ENCODE peak calls at places on chromosomes 4 and X, in five cellular contexts. One of them, this sample, is unnamed.

GRCh38 chrX:49838374-49838773 is 9.3 kb downstream of the PAGE4 start:
- DNase-seq in SK-N-SH: peak; percentile 52
- DNase-seq in hepatocyte: peak; percentile 43
- DNase-seq in PC-3: peak; percentile 35
- DNase-seq in MM.1S: peak; percentile 50
- DNase-seq in this sample: peak; percentile 10

GRCh38 chrX:40434947-40435346 is 145.8 kb upstream of the ATP6AP2 start:
- DNase-seq in MM.1S: no peak
- DNase-seq in SK-N-SH: peak; percentile 51
- DNase-seq in PC-3: no peak
- DNase-seq in hepatocyte: peak; percentile 66
- DNase-seq in this sample: no peak

GRCh38 chr4:150997141-150997540 is 17.9 kb downstream of the LRBA start:
- DNase-seq in MM.1S: no peak
- DNase-seq in hepatocyte: no peak
- DNase-seq in SK-N-SH: no peak
- DNase-seq in PC-3: peak; percentile 52
- DNase-seq in this sample: no peak

GRCh38 chr4:2888826-2889225 is 45.2 kb downstream of the ADD1 start:
- DNase-seq in hepatocyte: no peak
- DNase-seq in SK-N-SH: no peak
- DNase-seq in MM.1S: no peak
- DNase-seq in PC-3: no peak
- DNase-seq in this sample: no peak

GRCh38 chrX:103254171-103254824 is 657 bp downstream of the TCEAL8 start:
- DNase-seq in MM.1S: peak; percentile 37
- DNase-seq in hepatocyte: peak; percentile 73
- DNase-seq in PC-3: peak; percentile 40
- DNase-seq in SK-N-SH: peak; percentile 55
- DNase-seq in this sample: peak; percentile 73

GRCh38 chr4:95165926-95166524 is 382.7 kb downstream of the UNC5C start:
- DNase-seq in SK-N-SH: peak; percentile 59
- DNase-seq in hepatocyte: peak; percentile 87
- DNase-seq in PC-3: peak; percentile 72
- DNase-seq in MM.1S: peak; percentile 50
- DNase-seq in this sample: peak; percentile 83

GRCh38 chr4:15479089-15479912 is 9.6 kb downstream of the CC2D2A start:
- DNase-seq in hepatocyte: peak; percentile 86
- DNase-seq in MM.1S: peak; percentile 23
- DNase-seq in PC-3: peak; percentile 81
- DNase-seq in SK-N-SH: peak; percentile 74
- DNase-seq in this sample: peak; percentile 44

GRCh38 chrX:40152706-40153334 is 55.1 kb upstream of the BCOR start:
- DNase-seq in hepatocyte: peak; percentile 44
- DNase-seq in SK-N-SH: peak; percentile 76
- DNase-seq in MM.1S: no peak
- DNase-seq in PC-3: peak; percentile 50
- DNase-seq in this sample: peak; percentile 14

GRCh38 chr4:100913685-100914084 is 395.9 kb upstream of the EMCN start:
- DNase-seq in MM.1S: no peak
- DNase-seq in PC-3: no peak
- DNase-seq in hepatocyte: no peak
- DNase-seq in SK-N-SH: no peak
- DNase-seq in this sample: no peak

GRCh38 chrX:39753296-39753996 is 344.3 kb downstream of the BCOR start:
- DNase-seq in hepatocyte: peak; percentile 69
- DNase-seq in MM.1S: no peak
- DNase-seq in PC-3: no peak
- DNase-seq in SK-N-SH: no peak
- DNase-seq in this sample: no peak

GRCh38 chrX:106903291-106903820 is at the start of gene RIPPLY1:
- DNase-seq in hepatocyte: no peak
- DNase-seq in SK-N-SH: no peak
- DNase-seq in PC-3: no peak
- DNase-seq in MM.1S: no peak
- DNase-seq in this sample: no peak

GRCh38 chrX:40007136-40007535 is 90.6 kb downstream of the BCOR start:
- DNase-seq in hepatocyte: no peak
- DNase-seq in SK-N-SH: no peak
- DNase-seq in PC-3: no peak
- DNase-seq in MM.1S: no peak
- DNase-seq in this sample: no peak

GRCh38 chr4:64617813-64618212 is 208.6 kb upstream of the TECRL start:
- DNase-seq in SK-N-SH: no peak
- DNase-seq in PC-3: peak; percentile 77
- DNase-seq in MM.1S: peak; percentile 25
- DNase-seq in hepatocyte: no peak
- DNase-seq in this sample: no peak

GRCh38 chr4:26065833-26066232 is 151.8 kb downstream of the SMIM20 start:
- DNase-seq in PC-3: no peak
- DNase-seq in hepatocyte: no peak
- DNase-seq in MM.1S: no peak
- DNase-seq in SK-N-SH: no peak
- DNase-seq in this sample: no peak

GRCh38 chr4:4971796-4972195 is 47.5 kb downstream of the CYTL1 start:
- DNase-seq in PC-3: no peak
- DNase-seq in hepatocyte: no peak
- DNase-seq in SK-N-SH: no peak
- DNase-seq in MM.1S: no peak
- DNase-seq in this sample: no peak

GRCh38 chr4:7649741-7650531 is 215.2 kb upstream of the PSAPL1 start:
- DNase-seq in hepatocyte: no peak
- DNase-seq in PC-3: peak; percentile 84
- DNase-seq in SK-N-SH: no peak
- DNase-seq in MM.1S: no peak
- DNase-seq in this sample: peak; percentile 67

GRCh38 chr4:119570401-119570800 is 58.2 kb downstream of the PDE5A start:
- DNase-seq in SK-N-SH: no peak
- DNase-seq in MM.1S: no peak
- DNase-seq in hepatocyte: no peak
- DNase-seq in PC-3: no peak
- DNase-seq in this sample: no peak

GRCh38 chrX:80306007-80306406 is 114.2 kb upstream of the TENT5D start:
- DNase-seq in hepatocyte: no peak
- DNase-seq in MM.1S: no peak
- DNase-seq in PC-3: peak; percentile 58
- DNase-seq in SK-N-SH: no peak
- DNase-seq in this sample: no peak

GRCh38 chr4:6372649-6373525 is 99.5 kb downstream of the PPP2R2C start:
- DNase-seq in hepatocyte: peak; percentile 35
- DNase-seq in PC-3: peak; percentile 38
- DNase-seq in MM.1S: peak; percentile 48
- DNase-seq in SK-N-SH: peak; percentile 83
- DNase-seq in this sample: peak; percentile 64

GRCh38 chr4:102483120-102483519 is 18.0 kb upstream of the NFKB1 start:
- DNase-seq in MM.1S: no peak
- DNase-seq in PC-3: no peak
- DNase-seq in SK-N-SH: no peak
- DNase-seq in hepatocyte: no peak
- DNase-seq in this sample: no peak
- TF ChIP-seq EZH2phosphoT487 in MM.1S: no peak
- TF ChIP-seq EZH2phosphoT487 in PC-3: no peak
- TF ChIP-seq EZH2phosphoT487 in SK-N-SH: no peak
- TF ChIP-seq EZH2phosphoT487 in hepatocyte: no peak
- TF ChIP-seq EZH2phosphoT487 in this sample: no peak

GRCh38 chrX:154019633-154020499 is at the start of gene IRAK1:
- DNase-seq in hepatocyte: peak; percentile 77
- DNase-seq in SK-N-SH: peak; percentile 89
- DNase-seq in MM.1S: peak; percentile 56
- DNase-seq in PC-3: peak; percentile 73
- DNase-seq in this sample: peak; percentile 73
- H3K4me3 ChIP-seq in hepatocyte: no peak within 1 kb of the TSS
- H3K4me3 ChIP-seq in SK-N-SH: peak within 1 kb of the TSS; percentile 52
- H3K4me3 ChIP-seq in MM.1S: peak within 1 kb of the TSS; percentile 83
- H3K4me3 ChIP-seq in PC-3: peak within 1 kb of the TSS; percentile 97
- H3K4me3 ChIP-seq in this sample: peak within 1 kb of the TSS; percentile 97

DNA sequence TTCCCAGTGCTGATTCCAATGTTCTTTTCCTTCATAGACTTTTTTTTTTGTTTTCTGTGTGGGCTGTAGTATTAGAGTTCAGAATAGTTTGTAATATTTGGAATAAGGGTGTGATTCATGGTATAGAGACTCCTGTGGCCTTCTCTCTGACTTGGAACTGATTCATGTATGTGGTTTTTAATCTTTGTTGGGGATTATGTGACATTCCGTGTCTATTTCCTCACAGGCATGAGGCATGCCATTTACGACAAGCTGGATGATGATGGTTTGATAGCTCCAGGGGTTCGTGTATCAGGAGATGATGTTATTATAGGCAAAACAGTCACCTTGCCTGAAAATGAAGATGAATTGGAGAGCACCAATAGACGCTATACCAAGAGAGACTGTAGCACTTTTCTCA is 44.4 kb downstream of the POLR2B start:
- DNase-seq in PC-3: peak; percentile 99
- DNase-seq in hepatocyte: no peak
- DNase-seq in MM.1S: no peak
- DNase-seq in SK-N-SH: no peak
- DNase-seq in this sample: no peak
- H3K36me3 ChIP-seq in PC-3: peaks cover 67% of the 10 kb centered on the region
- H3K36me3 ChIP-seq in hepatocyte: peaks cover 5% of the 10 kb centered on the region
- H3K36me3 ChIP-seq in MM.1S: peaks cover 27% of the 10 kb centered on the region
- H3K36me3 ChIP-seq in SK-N-SH: peaks cover 77% of the 10 kb centered on the region
- H3K36me3 ChIP-seq in this sample: peaks cover 100% of the 10 kb centered on the region

GRCh38 chr4:185895866-185896265 is 83.9 kb upstream of the SORBS2 start:
- DNase-seq in PC-3: no peak
- DNase-seq in hepatocyte: no peak
- DNase-seq in MM.1S: no peak
- DNase-seq in SK-N-SH: no peak
- DNase-seq in this sample: no peak

GRCh38 chr4:185894481-185894880 is 82.5 kb upstream of the SORBS2 start:
- DNase-seq in hepatocyte: no peak
- DNase-seq in PC-3: no peak
- DNase-seq in SK-N-SH: no peak
- DNase-seq in MM.1S: no peak
- DNase-seq in this sample: no peak

GRCh38 chr4:185893500-185893899 is 81.5 kb upstream of the SORBS2 start:
- DNase-seq in PC-3: no peak
- DNase-seq in SK-N-SH: no peak
- DNase-seq in MM.1S: no peak
- DNase-seq in hepatocyte: no peak
- DNase-seq in this sample: no peak

GRCh38 chr4:185896832-185897475 is 85.0 kb upstream of the SORBS2 start:
- DNase-seq in MM.1S: no peak
- DNase-seq in PC-3: peak; percentile 86
- DNase-seq in SK-N-SH: no peak
- DNase-seq in hepatocyte: no peak
- DNase-seq in this sample: no peak

DNA sequence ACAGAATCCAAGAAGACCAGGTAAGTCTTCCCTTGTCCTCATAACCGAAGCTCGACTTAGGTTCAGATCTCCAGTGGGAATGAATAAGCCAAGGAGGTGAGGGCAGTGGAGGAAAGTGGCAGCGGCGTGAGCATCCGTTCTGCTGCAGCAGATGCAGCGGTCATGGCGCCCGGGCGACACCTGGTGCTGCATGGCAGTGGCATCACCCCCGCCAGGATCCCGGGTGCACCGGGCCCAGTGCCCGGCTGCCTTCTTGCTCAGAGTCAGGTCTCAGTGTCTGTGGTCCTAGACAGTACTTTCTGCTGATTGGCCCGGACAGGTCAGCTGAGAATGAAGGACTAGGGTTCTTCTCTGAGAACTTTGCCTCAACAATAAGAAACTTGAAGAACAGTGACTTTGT is 83.4 kb upstream of the SORBS2 start:
- DNase-seq in PC-3: no peak
- DNase-seq in SK-N-SH: no peak
- DNase-seq in MM.1S: no peak
- DNase-seq in hepatocyte: no peak
- DNase-seq in this sample: no peak
- TF ChIP-seq EZH2phosphoT487 in PC-3: no peak
- TF ChIP-seq EZH2phosphoT487 in SK-N-SH: no peak
- TF ChIP-seq EZH2phosphoT487 in MM.1S: no peak
- TF ChIP-seq EZH2phosphoT487 in hepatocyte: no peak
- TF ChIP-seq EZH2phosphoT487 in this sample: no peak

DNA sequence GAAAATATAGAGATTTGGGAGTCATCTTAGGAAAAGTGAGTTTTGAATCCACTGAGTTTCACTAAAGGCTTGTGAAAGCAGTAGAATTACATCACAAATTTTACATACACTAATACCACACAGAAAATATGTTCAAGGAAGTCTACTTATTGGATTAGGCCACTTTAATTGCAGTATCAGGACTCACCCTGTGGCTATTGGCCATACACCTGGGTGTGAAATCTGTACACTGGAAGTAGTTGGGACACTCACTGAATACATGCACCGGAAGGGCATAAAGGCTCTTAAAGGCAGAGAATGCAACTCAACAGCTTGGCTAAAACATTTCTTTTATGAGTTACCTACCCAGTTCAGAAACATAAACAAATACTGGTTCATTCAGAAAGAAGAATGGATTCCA is 19.8 kb downstream of the MAOB start:
- DNase-seq in MM.1S: no peak
- DNase-seq in PC-3: no peak
- DNase-seq in hepatocyte: no peak
- DNase-seq in SK-N-SH: no peak
- DNase-seq in this sample: no peak
- H3K4me3 ChIP-seq in MM.1S: no peak overlapping the region
- H3K4me3 ChIP-seq in PC-3: no peak overlapping the region
- H3K4me3 ChIP-seq in hepatocyte: no peak overlapping the region
- H3K4me3 ChIP-seq in SK-N-SH: no peak overlapping the region
- H3K4me3 ChIP-seq in this sample: no peak overlapping the region

DNA sequence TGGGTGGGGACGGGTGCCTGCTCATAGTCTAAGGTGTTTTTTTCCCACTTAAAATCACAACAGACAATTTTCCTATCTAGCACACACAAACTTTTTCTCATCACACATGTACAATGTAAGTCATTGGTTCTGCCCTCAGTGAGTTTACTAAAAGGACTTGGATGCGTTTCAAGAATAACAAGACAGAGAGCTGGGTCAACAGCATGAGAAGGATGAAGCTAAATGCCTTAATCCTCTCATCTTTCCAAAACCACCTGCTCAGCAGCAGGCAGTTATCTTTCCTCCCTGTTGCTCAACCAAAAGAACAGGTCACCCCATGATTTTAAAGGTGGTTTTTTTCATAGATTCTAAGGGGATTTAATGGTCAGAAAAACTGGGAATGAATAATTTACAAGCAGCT is 40.1 kb downstream of the OFD1 start:
- DNase-seq in PC-3: no peak
- DNase-seq in hepatocyte: no peak
- DNase-seq in SK-N-SH: no peak
- DNase-seq in MM.1S: no peak
- DNase-seq in this sample: no peak
- H3K36me3 ChIP-seq in PC-3: peaks cover 12% of the 10 kb centered on the region
- H3K36me3 ChIP-seq in hepatocyte: peaks cover 3% of the 10 kb centered on the region
- H3K36me3 ChIP-seq in SK-N-SH: peaks cover 67% of the 10 kb centered on the region
- H3K36me3 ChIP-seq in MM.1S: no peaks in the 10 kb centered on the region
- H3K36me3 ChIP-seq in this sample: peaks cover 74% of the 10 kb centered on the region